ENCODE peak calls at places on chromosomes 3 and 15, in four cellular contexts. W is AG09319, Q is WTC11, A is GM12865. J is an unnamed sample.

GRCh38 chr3:46990573-46991374 is 11.3 kb downstream of the NBEAL2 start:
- DNase-seq in W (no peak), Q (no peak), A (peak; percentile 90), J (no peak)

GRCh38 chr3:51733859-51734571 is 27.1 kb downstream of the GRM2 start:
- DNase-seq in W (no peak), Q (no peak), A (no peak), J (no peak)

GRCh38 chr3:134437211-134437752 is 48.5 kb downstream of the ANAPC13 start:
- DNase-seq in W (no peak), Q (no peak), A (no peak), J (no peak)

GRCh38 chr3:52213901-52214300 is 11.5 kb downstream of the TLR9 start:
- DNase-seq in W (no peak), Q (no peak), A (no peak), J (no peak)

GRCh38 chr15:79169531-79170123 is 79.0 kb upstream of the RASGRF1 start:
- DNase-seq in W (no peak), Q (no peak), A (no peak), J (no peak)

GRCh38 chr3:32249184-32249782 is 10.8 kb downstream of the CMTM8 start:
- DNase-seq in W (peak; percentile 61), Q (no peak), A (no peak), J (no peak)

GRCh38 chr15:75591655-75592364 is 12.7 kb upstream of the PTPN9 start:
- DNase-seq in W (no peak), Q (no peak), A (no peak), J (no peak)

GRCh38 chr15:52733078-52733477 is 53.9 kb upstream of the ATOSA start:
- DNase-seq in W (peak; percentile 50), Q (no peak), A (no peak), J (no peak)

GRCh38 chr3:14811733-14812132 is 7.0 kb upstream of the FGD5 start:
- DNase-seq in W (no peak), Q (no peak), A (no peak), J (peak; percentile 30)

GRCh38 chr15:70281261-70281810 is 183.6 kb upstream of the TLE3 start:
- DNase-seq in W (no peak), Q (no peak), A (no peak), J (no peak)

GRCh38 chr3:52792961-52793695 is 1.5 kb upstream of the ITIH3 start:
- DNase-seq in W (no peak), Q (no peak), A (no peak), J (no peak)

GRCh38 chr15:48510976-48511375 is 134.5 kb downstream of the FBN1 start:
- DNase-seq in W (no peak), Q (no peak), A (no peak), J (no peak)

GRCh38 chr15:95291878-95292472 is 1038.5 kb upstream of the NR2F2 start:
- DNase-seq in W (no peak), Q (no peak), A (peak; percentile 53), J (no peak)

GRCh38 chr3:158918008-158918407 is 116.2 kb downstream of the MFSD1 start:
- DNase-seq in W (peak; percentile 62), Q (peak; percentile 72), A (peak; percentile 64), J (peak; percentile 69)

GRCh38 chr15:99113547-99114271 is 8.8 kb downstream of the SYNM start:
- DNase-seq in W (no peak), Q (no peak), A (no peak), J (no peak)
- TF ChIP-seq CTCF in W (no peak), Q (no peak), A (no peak), J (no peak)

GRCh38 chr3:27914199-27914598 is 192.1 kb upstream of the EOMES start:
- DNase-seq in W (no peak), Q (peak; percentile 34), A (peak; percentile 27), J (no peak)
- TF ChIP-seq CTCF in W (peak; percentile 12), Q (no peak), A (no peak), J (no peak)

GRCh38 chr15:53976844-53977392 is 1.3 kb upstream of the UNC13C start:
- DNase-seq in W (no peak), Q (peak; percentile 62), A (peak; percentile 12), J (peak; percentile 39)
- TF ChIP-seq CTCF in W (no peak), Q (no peak), A (no peak), J (no peak)

GRCh38 chr3:183430325-183430957 is 2.0 kb upstream of the MCF2L2 start:
- DNase-seq in W (no peak), Q (no peak), A (peak; percentile 38), J (no peak)
- TF ChIP-seq CTCF in W (no peak), Q (no peak), A (no peak), J (no peak)

DNA sequence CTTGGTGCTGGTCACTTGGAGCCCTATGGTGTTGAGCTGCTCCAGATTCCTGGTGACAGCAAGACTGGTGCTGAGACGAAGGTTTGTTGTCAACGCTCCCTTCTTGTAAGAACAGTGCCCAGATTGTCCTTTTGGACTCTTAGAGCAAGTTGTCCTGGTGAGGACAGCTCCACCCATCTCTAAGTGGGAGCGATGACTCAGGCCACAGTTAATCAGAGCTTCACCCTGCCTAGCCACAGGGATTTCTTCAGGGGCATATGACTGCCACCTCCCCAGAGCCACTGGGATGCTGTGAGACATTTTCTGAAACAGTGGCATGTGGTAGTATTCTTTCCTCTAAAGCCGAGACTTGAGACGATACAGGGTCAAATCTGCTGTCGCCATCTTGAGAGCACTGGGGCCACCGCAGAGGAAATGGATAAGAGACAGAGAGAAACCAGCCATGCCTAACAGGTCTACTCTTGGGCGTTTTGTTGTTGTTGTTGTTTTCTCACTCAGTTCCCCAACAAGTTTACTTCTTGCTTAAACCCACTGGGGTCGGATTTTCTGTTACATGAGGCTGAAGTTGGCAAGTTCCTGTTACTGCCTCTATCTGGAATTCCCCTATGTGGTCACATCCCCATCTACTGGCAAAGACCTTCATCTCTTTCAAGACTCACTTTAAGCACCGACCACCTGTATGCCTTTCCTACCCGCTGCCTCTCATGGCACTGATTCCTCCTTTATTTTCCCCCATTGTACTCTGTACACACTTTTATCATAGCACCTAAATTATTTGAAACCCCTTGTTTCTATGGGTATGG is 16.0 kb upstream of the PCOLCE2 start:
- DNase-seq in W (no peak), Q (peak; percentile 14), A (peak; percentile 62), J (no peak)
- TF ChIP-seq CTCF in W (no peak), Q (no peak), A (no peak), J (no peak)